ENCODE peak calls at places on chromosomes 16 and 17, in eight cellular contexts. One of them, this sample, is unnamed.

GRCh38 chr17:51846561-51846960 is 312.0 kb downstream of the CA10 start:
- DNase-seq in colonic mucosa: no peak
- DNase-seq in stimulated activated CD4-positive, alpha-beta T cell treated with anti-CD3 and anti-CD28 coated beads, Interleukin-15, amount 100 ng/mL, for 1 hour: no peak
- DNase-seq in AG08396: no peak
- DNase-seq in activated CD8-positive, alpha-beta memory T cell treated with anti-CD3 and anti-CD28 coated beads for 48 hours: no peak
- DNase-seq in prostate gland: no peak
- DNase-seq in activated CD4-positive, alpha-beta T cell treated with anti-CD3 and anti-CD28 coated beads for 4 hours: no peak
- DNase-seq in heart left ventricle: no peak
- DNase-seq in this sample: no peak

GRCh38 chr16:51337662-51338061 is 186.6 kb upstream of the SALL1 start:
- DNase-seq in colonic mucosa: no peak
- DNase-seq in AG08396: no peak
- DNase-seq in stimulated activated CD4-positive, alpha-beta T cell treated with anti-CD3 and anti-CD28 coated beads, Interleukin-15, amount 100 ng/mL, for 1 hour: no peak
- DNase-seq in heart left ventricle: no peak
- DNase-seq in prostate gland: no peak
- DNase-seq in activated CD8-positive, alpha-beta memory T cell treated with anti-CD3 and anti-CD28 coated beads for 48 hours: no peak
- DNase-seq in activated CD4-positive, alpha-beta T cell treated with anti-CD3 and anti-CD28 coated beads for 4 hours: no peak
- DNase-seq in this sample: no peak

GRCh38 chr17:75081611-75082540 is 5.9 kb upstream of the SLC16A5 start:
- DNase-seq in activated CD4-positive, alpha-beta T cell treated with anti-CD3 and anti-CD28 coated beads for 4 hours: no peak
- DNase-seq in colonic mucosa: no peak
- DNase-seq in AG08396: no peak
- DNase-seq in heart left ventricle: no peak
- DNase-seq in activated CD8-positive, alpha-beta memory T cell treated with anti-CD3 and anti-CD28 coated beads for 48 hours: no peak
- DNase-seq in prostate gland: no peak
- DNase-seq in stimulated activated CD4-positive, alpha-beta T cell treated with anti-CD3 and anti-CD28 coated beads, Interleukin-15, amount 100 ng/mL, for 1 hour: no peak
- DNase-seq in this sample: no peak

GRCh38 chr16:5064915-5065314 is 841 bp downstream of the C16orf89 start:
- DNase-seq in activated CD4-positive, alpha-beta T cell treated with anti-CD3 and anti-CD28 coated beads for 4 hours: no peak
- DNase-seq in activated CD8-positive, alpha-beta memory T cell treated with anti-CD3 and anti-CD28 coated beads for 48 hours: no peak
- DNase-seq in AG08396: no peak
- DNase-seq in prostate gland: no peak
- DNase-seq in colonic mucosa: peak
- DNase-seq in heart left ventricle: no peak
- DNase-seq in stimulated activated CD4-positive, alpha-beta T cell treated with anti-CD3 and anti-CD28 coated beads, Interleukin-15, amount 100 ng/mL, for 1 hour: no peak
- DNase-seq in this sample: no peak

GRCh38 chr17:57834146-57834741 is 15.6 kb downstream of the MRPS23 start:
- DNase-seq in prostate gland: peak
- DNase-seq in stimulated activated CD4-positive, alpha-beta T cell treated with anti-CD3 and anti-CD28 coated beads, Interleukin-15, amount 100 ng/mL, for 1 hour: no peak
- DNase-seq in heart left ventricle: peak
- DNase-seq in AG08396: no peak
- DNase-seq in activated CD4-positive, alpha-beta T cell treated with anti-CD3 and anti-CD28 coated beads for 4 hours: no peak
- DNase-seq in colonic mucosa: no peak
- DNase-seq in activated CD8-positive, alpha-beta memory T cell treated with anti-CD3 and anti-CD28 coated beads for 48 hours: no peak
- DNase-seq in this sample: peak

GRCh38 chr17:11908711-11909146 is 88.5 kb downstream of the ZNF18 start:
- DNase-seq in stimulated activated CD4-positive, alpha-beta T cell treated with anti-CD3 and anti-CD28 coated beads, Interleukin-15, amount 100 ng/mL, for 1 hour: no peak
- DNase-seq in AG08396: no peak
- DNase-seq in colonic mucosa: no peak
- DNase-seq in activated CD8-positive, alpha-beta memory T cell treated with anti-CD3 and anti-CD28 coated beads for 48 hours: no peak
- DNase-seq in prostate gland: no peak
- DNase-seq in activated CD4-positive, alpha-beta T cell treated with anti-CD3 and anti-CD28 coated beads for 4 hours: no peak
- DNase-seq in heart left ventricle: no peak
- DNase-seq in this sample: no peak

GRCh38 chr17:44350733-44351226 is 5.7 kb downstream of the GRN start:
- DNase-seq in activated CD4-positive, alpha-beta T cell treated with anti-CD3 and anti-CD28 coated beads for 4 hours: peak
- DNase-seq in AG08396: peak
- DNase-seq in colonic mucosa: peak
- DNase-seq in activated CD8-positive, alpha-beta memory T cell treated with anti-CD3 and anti-CD28 coated beads for 48 hours: peak
- DNase-seq in stimulated activated CD4-positive, alpha-beta T cell treated with anti-CD3 and anti-CD28 coated beads, Interleukin-15, amount 100 ng/mL, for 1 hour: peak
- DNase-seq in prostate gland: peak
- DNase-seq in heart left ventricle: peak
- DNase-seq in this sample: peak

GRCh38 chr16:4409081-4409932 is 7.1 kb downstream of the CORO7 start:
- DNase-seq in colonic mucosa: no peak
- DNase-seq in activated CD4-positive, alpha-beta T cell treated with anti-CD3 and anti-CD28 coated beads for 4 hours: no peak
- DNase-seq in prostate gland: no peak
- DNase-seq in heart left ventricle: no peak
- DNase-seq in activated CD8-positive, alpha-beta memory T cell treated with anti-CD3 and anti-CD28 coated beads for 48 hours: no peak
- DNase-seq in AG08396: peak
- DNase-seq in stimulated activated CD4-positive, alpha-beta T cell treated with anti-CD3 and anti-CD28 coated beads, Interleukin-15, amount 100 ng/mL, for 1 hour: no peak
- DNase-seq in this sample: no peak

GRCh38 chr17:33871720-33872535 is 383.2 kb upstream of the CCL2 start:
- DNase-seq in activated CD4-positive, alpha-beta T cell treated with anti-CD3 and anti-CD28 coated beads for 4 hours: no peak
- DNase-seq in AG08396: no peak
- DNase-seq in activated CD8-positive, alpha-beta memory T cell treated with anti-CD3 and anti-CD28 coated beads for 48 hours: no peak
- DNase-seq in colonic mucosa: no peak
- DNase-seq in stimulated activated CD4-positive, alpha-beta T cell treated with anti-CD3 and anti-CD28 coated beads, Interleukin-15, amount 100 ng/mL, for 1 hour: no peak
- DNase-seq in heart left ventricle: no peak
- DNase-seq in prostate gland: no peak
- DNase-seq in this sample: peak

GRCh38 chr16:15976929-15977637 is 27.7 kb downstream of the ABCC1 start:
- DNase-seq in colonic mucosa: no peak
- DNase-seq in prostate gland: no peak
- DNase-seq in activated CD8-positive, alpha-beta memory T cell treated with anti-CD3 and anti-CD28 coated beads for 48 hours: no peak
- DNase-seq in activated CD4-positive, alpha-beta T cell treated with anti-CD3 and anti-CD28 coated beads for 4 hours: no peak
- DNase-seq in stimulated activated CD4-positive, alpha-beta T cell treated with anti-CD3 and anti-CD28 coated beads, Interleukin-15, amount 100 ng/mL, for 1 hour: no peak
- DNase-seq in heart left ventricle: no peak
- DNase-seq in AG08396: peak
- DNase-seq in this sample: peak

GRCh38 chr16:67238278-67238575 is 9.1 kb downstream of the FHOD1 start:
- DNase-seq in heart left ventricle: peak
- DNase-seq in colonic mucosa: no peak
- DNase-seq in activated CD4-positive, alpha-beta T cell treated with anti-CD3 and anti-CD28 coated beads for 4 hours: no peak
- DNase-seq in AG08396: no peak
- DNase-seq in prostate gland: no peak
- DNase-seq in stimulated activated CD4-positive, alpha-beta T cell treated with anti-CD3 and anti-CD28 coated beads, Interleukin-15, amount 100 ng/mL, for 1 hour: no peak
- DNase-seq in activated CD8-positive, alpha-beta memory T cell treated with anti-CD3 and anti-CD28 coated beads for 48 hours: no peak
- DNase-seq in this sample: no peak

GRCh38 chr17:77388384-77389306 is 247.9 kb downstream of the SEC14L1 start:
- DNase-seq in prostate gland: no peak
- DNase-seq in activated CD8-positive, alpha-beta memory T cell treated with anti-CD3 and anti-CD28 coated beads for 48 hours: no peak
- DNase-seq in stimulated activated CD4-positive, alpha-beta T cell treated with anti-CD3 and anti-CD28 coated beads, Interleukin-15, amount 100 ng/mL, for 1 hour: no peak
- DNase-seq in heart left ventricle: no peak
- DNase-seq in activated CD4-positive, alpha-beta T cell treated with anti-CD3 and anti-CD28 coated beads for 4 hours: no peak
- DNase-seq in AG08396: no peak
- DNase-seq in colonic mucosa: no peak
- DNase-seq in this sample: peak

GRCh38 chr17:8322078-8322477 is 12.0 kb downstream of the ARHGEF15 start:
- DNase-seq in colonic mucosa: no peak
- DNase-seq in AG08396: no peak
- DNase-seq in prostate gland: no peak
- DNase-seq in heart left ventricle: no peak
- DNase-seq in activated CD4-positive, alpha-beta T cell treated with anti-CD3 and anti-CD28 coated beads for 4 hours: no peak
- DNase-seq in stimulated activated CD4-positive, alpha-beta T cell treated with anti-CD3 and anti-CD28 coated beads, Interleukin-15, amount 100 ng/mL, for 1 hour: no peak
- DNase-seq in activated CD8-positive, alpha-beta memory T cell treated with anti-CD3 and anti-CD28 coated beads for 48 hours: no peak
- DNase-seq in this sample: no peak

GRCh38 chr16:88383401-88384221 is 852 bp downstream of the ZNF469 start:
- DNase-seq in AG08396: peak
- DNase-seq in prostate gland: no peak
- DNase-seq in activated CD4-positive, alpha-beta T cell treated with anti-CD3 and anti-CD28 coated beads for 4 hours: no peak
- DNase-seq in colonic mucosa: no peak
- DNase-seq in stimulated activated CD4-positive, alpha-beta T cell treated with anti-CD3 and anti-CD28 coated beads, Interleukin-15, amount 100 ng/mL, for 1 hour: no peak
- DNase-seq in heart left ventricle: peak
- DNase-seq in activated CD8-positive, alpha-beta memory T cell treated with anti-CD3 and anti-CD28 coated beads for 48 hours: no peak
- DNase-seq in this sample: peak

GRCh38 chr16:78196527-78196926 is 97.1 kb downstream of the WWOX start:
- DNase-seq in colonic mucosa: no peak
- DNase-seq in activated CD4-positive, alpha-beta T cell treated with anti-CD3 and anti-CD28 coated beads for 4 hours: no peak
- DNase-seq in heart left ventricle: no peak
- DNase-seq in prostate gland: no peak
- DNase-seq in AG08396: no peak
- DNase-seq in activated CD8-positive, alpha-beta memory T cell treated with anti-CD3 and anti-CD28 coated beads for 48 hours: no peak
- DNase-seq in stimulated activated CD4-positive, alpha-beta T cell treated with anti-CD3 and anti-CD28 coated beads, Interleukin-15, amount 100 ng/mL, for 1 hour: no peak
- DNase-seq in this sample: no peak

GRCh38 chr16:49262501-49262900 is 19.1 kb downstream of the CBLN1 start:
- DNase-seq in activated CD4-positive, alpha-beta T cell treated with anti-CD3 and anti-CD28 coated beads for 4 hours: no peak
- DNase-seq in stimulated activated CD4-positive, alpha-beta T cell treated with anti-CD3 and anti-CD28 coated beads, Interleukin-15, amount 100 ng/mL, for 1 hour: no peak
- DNase-seq in prostate gland: no peak
- DNase-seq in colonic mucosa: no peak
- DNase-seq in heart left ventricle: no peak
- DNase-seq in activated CD8-positive, alpha-beta memory T cell treated with anti-CD3 and anti-CD28 coated beads for 48 hours: no peak
- DNase-seq in AG08396: no peak
- DNase-seq in this sample: no peak

GRCh38 chr17:16425202-16425601 is 9.8 kb downstream of the TRPV2 start:
- DNase-seq in prostate gland: no peak
- DNase-seq in activated CD4-positive, alpha-beta T cell treated with anti-CD3 and anti-CD28 coated beads for 4 hours: no peak
- DNase-seq in AG08396: no peak
- DNase-seq in colonic mucosa: no peak
- DNase-seq in activated CD8-positive, alpha-beta memory T cell treated with anti-CD3 and anti-CD28 coated beads for 48 hours: no peak
- DNase-seq in stimulated activated CD4-positive, alpha-beta T cell treated with anti-CD3 and anti-CD28 coated beads, Interleukin-15, amount 100 ng/mL, for 1 hour: no peak
- DNase-seq in heart left ventricle: no peak
- DNase-seq in this sample: no peak

GRCh38 chr16:57358527-57359095 is at the start of gene CCL22:
- DNase-seq in heart left ventricle: no peak
- DNase-seq in colonic mucosa: no peak
- DNase-seq in AG08396: peak
- DNase-seq in activated CD8-positive, alpha-beta memory T cell treated with anti-CD3 and anti-CD28 coated beads for 48 hours: no peak
- DNase-seq in stimulated activated CD4-positive, alpha-beta T cell treated with anti-CD3 and anti-CD28 coated beads, Interleukin-15, amount 100 ng/mL, for 1 hour: no peak
- DNase-seq in activated CD4-positive, alpha-beta T cell treated with anti-CD3 and anti-CD28 coated beads for 4 hours: no peak
- DNase-seq in prostate gland: no peak
- DNase-seq in this sample: no peak

GRCh38 chr16:47037396-47037745 is 63.9 kb upstream of the DNAJA2 start:
- DNase-seq in heart left ventricle: no peak
- DNase-seq in activated CD4-positive, alpha-beta T cell treated with anti-CD3 and anti-CD28 coated beads for 4 hours: no peak
- DNase-seq in prostate gland: no peak
- DNase-seq in colonic mucosa: peak
- DNase-seq in AG08396: no peak
- DNase-seq in activated CD8-positive, alpha-beta memory T cell treated with anti-CD3 and anti-CD28 coated beads for 48 hours: no peak
- DNase-seq in stimulated activated CD4-positive, alpha-beta T cell treated with anti-CD3 and anti-CD28 coated beads, Interleukin-15, amount 100 ng/mL, for 1 hour: no peak
- DNase-seq in this sample: peak

GRCh38 chr17:31902693-31903092 is 1.2 kb upstream of the UTP6 start:
- DNase-seq in AG08396: no peak
- DNase-seq in heart left ventricle: no peak
- DNase-seq in activated CD8-positive, alpha-beta memory T cell treated with anti-CD3 and anti-CD28 coated beads for 48 hours: no peak
- DNase-seq in prostate gland: no peak
- DNase-seq in stimulated activated CD4-positive, alpha-beta T cell treated with anti-CD3 and anti-CD28 coated beads, Interleukin-15, amount 100 ng/mL, for 1 hour: no peak
- DNase-seq in colonic mucosa: no peak
- DNase-seq in activated CD4-positive, alpha-beta T cell treated with anti-CD3 and anti-CD28 coated beads for 4 hours: no peak
- DNase-seq in this sample: no peak

GRCh38 chr17:21304091-21304490 is 19.6 kb downstream of the MAP2K3 start:
- DNase-seq in heart left ventricle: peak
- DNase-seq in prostate gland: no peak
- DNase-seq in AG08396: no peak
- DNase-seq in activated CD4-positive, alpha-beta T cell treated with anti-CD3 and anti-CD28 coated beads for 4 hours: peak
- DNase-seq in colonic mucosa: no peak
- DNase-seq in activated CD8-positive, alpha-beta memory T cell treated with anti-CD3 and anti-CD28 coated beads for 48 hours: no peak
- DNase-seq in stimulated activated CD4-positive, alpha-beta T cell treated with anti-CD3 and anti-CD28 coated beads, Interleukin-15, amount 100 ng/mL, for 1 hour: no peak
- DNase-seq in this sample: no peak

This sample was measured in AG08395.